ENCODE peak calls at places on chromosomes 4 and X, in seven cellular contexts. E is tibial artery, J is SJSA1, K is T1000, I is HEK293T, Z is GDM1, S is HFF-Myc. B is an unnamed sample.

GRCh38 chrX:29662759-29663503 is 552.4 kb upstream of the MAGEB2 start:
- DNase-seq in J (peak; percentile 76), E (no peak), I (no peak), S (peak; percentile 75), Z (no peak), K (peak; percentile 24), B (no peak)

GRCh38 chrX:18617351-18617750 is 54.6 kb downstream of the RS1 start:
- DNase-seq in I (no peak), Z (no peak), K (no peak), S (peak; percentile 10), E (no peak), J (peak; percentile 46), B (no peak)

GRCh38 chr4:1839306-1839705 is 16.6 kb downstream of the LETM1 start:
- DNase-seq in Z (no peak), J (no peak), K (no peak), E (no peak), S (no peak), I (no peak), B (no peak)

GRCh38 chrX:40140706-40141499 is 43.1 kb upstream of the BCOR start:
- DNase-seq in K (no peak), S (no peak), E (peak; percentile 81), I (no peak), Z (no peak), J (no peak), B (no peak)

GRCh38 chr4:7422098-7422897 is 12.4 kb downstream of the PSAPL1 start:
- DNase-seq in S (no peak), J (peak; percentile 3), E (peak; percentile 45), Z (no peak), K (no peak), I (no peak), B (no peak)

GRCh38 chr4:29046716-29047115 is 1673.5 kb upstream of the PCDH7 start:
- DNase-seq in E (no peak), I (no peak), S (no peak), Z (no peak), K (no peak), J (no peak), B (no peak)

GRCh38 chr4:6324999-6325790 is 55.5 kb downstream of the WFS1 start:
- DNase-seq in E (no peak), J (no peak), Z (no peak), I (no peak), S (no peak), K (no peak), B (no peak)

GRCh38 chr4:95155759-95156451 is 392.9 kb downstream of the UNC5C start:
- DNase-seq in S (no peak), Z (no peak), J (no peak), K (no peak), E (no peak), I (peak; percentile 27), B (no peak)

GRCh38 chrX:140431521-140431920 is 73.3 kb downstream of the SOX3 start:
- DNase-seq in S (no peak), I (no peak), E (no peak), K (no peak), Z (no peak), J (no peak), B (no peak)

GRCh38 chr4:139819082-139819481 is 153.5 kb downstream of the MGST2 start:
- DNase-seq in I (no peak), Z (no peak), E (no peak), J (no peak), S (no peak), K (no peak), B (no peak)

GRCh38 chr4:69330345-69330744 is 50.1 kb downstream of the UGT2B28 start:
- DNase-seq in J (no peak), S (no peak), E (no peak), K (no peak), I (no peak), Z (no peak), B (no peak)

GRCh38 chr4:187178084-187178483 is 454.4 kb upstream of the FAT1 start:
- DNase-seq in Z (no peak), J (no peak), I (no peak), K (no peak), E (no peak), S (no peak), B (no peak)

GRCh38 chrX:23779025-23779424 is 3.9 kb upstream of the SAT1 start:
- DNase-seq in J (no peak), K (no peak), Z (no peak), S (no peak), E (no peak), I (no peak), B (no peak)

GRCh38 chr4:81065446-81065845 is 34.9 kb downstream of the BMP3 start:
- DNase-seq in S (no peak), K (no peak), E (no peak), J (no peak), Z (no peak), I (no peak), B (no peak)

GRCh38 chr4:76035799-76036389 is at the start of gene CXCL11:
- DNase-seq in S (no peak), E (no peak), Z (no peak), J (no peak), K (no peak), I (no peak), B (no peak)

GRCh38 chr4:44446801-44447562 is 1.6 kb downstream of the KCTD8 start:
- DNase-seq in Z (no peak), S (no peak), E (no peak), K (no peak), I (peak; percentile 2), J (peak; percentile 16), B (no peak)

GRCh38 chr4:122663814-122664610 is 43.1 kb upstream of the IL21 start:
- DNase-seq in Z (no peak), K (no peak), E (no peak), I (no peak), J (no peak), S (no peak), B (no peak)

GRCh38 chr4:121336706-121337105 is 44.1 kb downstream of the QRFPR start:
- DNase-seq in S (no peak), J (no peak), K (no peak), Z (no peak), I (no peak), E (no peak), B (no peak)

GRCh38 chrX:24493740-24494543 is 28.9 kb downstream of the PDK3 start:
- DNase-seq in K (no peak), E (no peak), S (no peak), Z (no peak), I (no peak), J (no peak), B (no peak)

GRCh38 chrX:153819398-153820083 is 10.8 kb downstream of the PDZD4 start:
- DNase-seq in Z (no peak), I (no peak), J (no peak), K (no peak), S (no peak), E (no peak), B (no peak)

GRCh38 chr4:151400343-151400742 is 8.6 kb upstream of the FHIP1A start:
- DNase-seq in J (no peak), K (no peak), Z (no peak), I (no peak), S (no peak), E (no peak), B (no peak)

GRCh38 chr4:182975806-182976205 is 58.6 kb upstream of the DCTD start:
- DNase-seq in Z (peak; percentile 61), S (peak; percentile 62), I (no peak), E (no peak), J (peak; percentile 77), K (peak; percentile 10), B (no peak)

GRCh38 chr4:9952415-9952950 is 68.8 kb downstream of the SLC2A9 start:
- DNase-seq in Z (no peak), K (no peak), J (no peak), S (no peak), I (no peak), E (no peak), B (no peak)

GRCh38 chr4:89226665-89227572 is 80.7 kb downstream of the GPRIN3 start:
- DNase-seq in Z (peak; percentile 64), E (peak; percentile 76), S (peak; percentile 63), J (peak; percentile 52), I (peak; percentile 86), K (no peak), B (peak; percentile 55)

GRCh38 chr4:54213001-54213400 is 16.1 kb upstream of the PDGFRA start:
- DNase-seq in Z (no peak), I (no peak), S (no peak), J (no peak), E (no peak), K (no peak), B (no peak)

GRCh38 chrX:34778961-34779360 is 121.9 kb upstream of the TMEM47 start:
- DNase-seq in K (no peak), Z (no peak), E (no peak), J (no peak), I (no peak), S (peak; percentile 10), B (no peak)

GRCh38 chr4:8345053-8345945 is 75.7 kb downstream of the HTRA3 start:
- DNase-seq in K (no peak), E (peak; percentile 51), I (no peak), Z (no peak), J (no peak), S (no peak), B (no peak)

GRCh38 chr4:38514465-38515146 is 149.4 kb upstream of the KLF3 start:
- DNase-seq in I (no peak), K (no peak), Z (no peak), S (no peak), J (no peak), E (no peak), B (no peak)